ENCODE peak calls at places on chromosomes 3 and 15, in five cellular contexts. H, O, A, T and U are unnamed samples. For H3K27me3 and H3K4me1, the result is how much of the 10 kb centered on the place peaks cover.

GRCh38 chr15:65920825-65921309 is 51.6 kb downstream of the RAB11A start:
- DNase-seq in H (no peak), O (no peak), A (no peak), T (no peak), U (no peak)

GRCh38 chr3:29527251-29527650 is 246.4 kb downstream of the RBMS3 start:
- DNase-seq in H (no peak), O (no peak), A (no peak), T (no peak), U (no peak)

GRCh38 chr3:150184426-150185071 is 213.9 kb upstream of the PFN2 start:
- DNase-seq in H (peak), O (no peak), A (no peak), T (no peak), U (no peak)

GRCh38 chr3:42071720-42072582 is 19.2 kb upstream of the TRAK1 start:
- DNase-seq in H (peak), O (no peak), A (no peak), T (no peak), U (no peak)

GRCh38 chr15:60043744-60044435 is 39.8 kb downstream of the FOXB1 start:
- DNase-seq in H (no peak), O (no peak), A (no peak), T (no peak), U (no peak)

GRCh38 chr3:38560996-38561717 is 65.0 kb downstream of the EXOG start:
- DNase-seq in H (no peak), O (no peak), A (no peak), T (no peak), U (no peak)

GRCh38 chr15:95051881-95052280 is 820.5 kb downstream of the MCTP2 start:
- DNase-seq in H (no peak), O (no peak), A (no peak), T (no peak), U (no peak)

GRCh38 chr15:78996876-78997275 is 52.0 kb upstream of the CTSH start:
- DNase-seq in H (no peak), O (no peak), A (no peak), T (no peak), U (no peak)

GRCh38 chr3:123082370-123083065 is 15.7 kb downstream of the PDIA5 start:
- DNase-seq in H (no peak), O (no peak), A (no peak), T (no peak), U (no peak)

GRCh38 chr3:31937225-31937624 is 43.8 kb downstream of the OSBPL10 start:
- DNase-seq in H (no peak), O (no peak), A (no peak), T (no peak), U (no peak)

GRCh38 chr3:32181370-32181769 is 57.1 kb upstream of the CMTM8 start:
- DNase-seq in H (no peak), O (no peak), A (no peak), T (no peak), U (no peak)

GRCh38 chr3:189806171-189806951 is 175.2 kb downstream of the TP63 start:
- DNase-seq in H (peak), O (no peak), A (no peak), T (no peak), U (no peak)

GRCh38 chr15:74144153-74144775 is 13.9 kb downstream of the ISLR2 start:
- DNase-seq in H (no peak), O (no peak), A (no peak), T (no peak), U (no peak)

GRCh38 chr3:166478356-166478755 is 641.1 kb upstream of the BCHE start:
- DNase-seq in H (no peak), O (no peak), A (no peak), T (no peak), U (no peak)

GRCh38 chr3:146504546-146505197 is 35.3 kb upstream of the PLSCR2 start:
- DNase-seq in H (no peak), O (no peak), A (no peak), T (no peak), U (no peak)

GRCh38 chr15:34610388-34610787 is 26.9 kb upstream of the GOLGA8B start:
- DNase-seq in H (peak), O (peak), A (no peak), T (no peak), U (no peak)

GRCh38 chr3:43867673-43868072 is 176.9 kb downstream of the ABHD5 start:
- DNase-seq in H (peak), O (no peak), A (no peak), T (no peak), U (no peak)

GRCh38 chr3:88957751-88958452 is 149.5 kb upstream of the EPHA3 start:
- DNase-seq in H (peak), O (no peak), A (no peak), T (no peak), U (no peak)

GRCh38 chr15:80878867-80879250 is 99.7 kb downstream of the CEMIP start:
- DNase-seq in H (no peak), O (no peak), A (no peak), T (no peak), U (no peak)

GRCh38 chr3:56962922-56963321 is 97.5 kb upstream of the SPATA12 start:
- DNase-seq in H (no peak), O (no peak), A (no peak), T (no peak), U (no peak)

GRCh38 chr3:194956697-194957396 is 271.2 kb downstream of the FAM43A start:
- DNase-seq in H (no peak), O (no peak), A (no peak), T (no peak), U (no peak)

GRCh38 chr3:36800533-36801116 is 36.3 kb upstream of the DCLK3 start:
- DNase-seq in H (no peak), O (no peak), A (no peak), T (no peak), U (no peak)

GRCh38 chr15:69853572-69853971 is 244.1 kb downstream of the TLE3 start:
- DNase-seq in H (peak), O (no peak), A (no peak), T (no peak), U (no peak)

GRCh38 chr15:57527382-57528091 is 64.2 kb upstream of the MYZAP start:
- DNase-seq in H (peak), O (peak), A (no peak), T (no peak), U (no peak)

GRCh38 chr3:42539871-42540714 is 37.6 kb downstream of the VIPR1 start:
- DNase-seq in H (no peak), O (peak), A (peak), T (peak), U (peak)

GRCh38 chr3:157096328-157096727 is 63.6 kb downstream of the CCNL1 start:
- DNase-seq in H (no peak), O (no peak), A (no peak), T (no peak), U (no peak)
- H3K27me3 ChIP-seq in H (under half), O (under half), A (under half), T (under half), U (under half)

DNA sequence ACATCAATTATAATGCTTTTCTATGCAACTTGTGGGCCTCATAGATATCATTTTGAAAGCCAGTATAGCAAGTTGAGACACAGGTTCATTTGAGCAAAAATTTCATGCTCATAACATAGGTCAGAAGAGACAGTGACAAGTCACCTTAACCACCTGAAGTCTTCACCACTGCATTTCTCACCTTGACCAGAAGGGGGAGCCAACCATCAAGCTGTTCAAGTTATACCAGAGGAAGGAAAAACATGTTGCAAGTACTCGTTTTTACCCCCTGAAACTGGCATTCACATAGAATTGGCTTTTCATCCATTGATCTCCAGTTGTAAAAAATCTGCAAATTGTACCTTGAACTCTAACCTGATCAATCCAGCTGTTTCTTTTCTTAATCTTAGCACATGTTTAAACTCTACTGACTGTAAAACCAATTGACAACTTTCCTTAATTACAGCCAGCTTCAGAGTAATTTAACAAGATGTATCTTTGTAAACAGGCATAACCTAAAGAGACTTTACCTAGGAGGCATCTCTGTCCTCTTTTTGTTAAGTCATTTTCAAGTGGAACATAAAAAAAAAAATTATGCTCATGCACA is 1.4 kb downstream of the LMOD3 start:
- DNase-seq in H (peak), O (peak), A (peak), T (no peak), U (peak)
- H3K27ac ChIP-seq in H (no peak), O (no peak), A (no peak), T (no peak), U (no peak)

GRCh38 chr3:141500397-141500796 is 13.6 kb downstream of the RASA2 start:
- DNase-seq in H (no peak), O (no peak), A (no peak), T (no peak), U (no peak)

GRCh38 chr3:141505166-141505565 is 18.3 kb downstream of the RASA2 start:
- DNase-seq in H (no peak), O (no peak), A (no peak), T (no peak), U (no peak)

GRCh38 chr3:141498592-141499223 is 11.9 kb downstream of the RASA2 start:
- DNase-seq in H (no peak), O (peak), A (peak), T (no peak), U (peak)

GRCh38 chr3:141499304-141499703 is 12.5 kb downstream of the RASA2 start:
- DNase-seq in H (no peak), O (no peak), A (no peak), T (no peak), U (no peak)

GRCh38 chr3:141499965-141500364 is 13.1 kb downstream of the RASA2 start:
- DNase-seq in H (no peak), O (peak), A (no peak), T (no peak), U (no peak)
- H3K4me1 ChIP-seq in H (under half), O (half or more), A (half or more), T (under half), U (under half)

GRCh38 chr3:169662215-169663070 is 1.1 kb downstream of the MECOM start:
- DNase-seq in H (peak), O (peak), A (peak), T (peak), U (no peak)
- H3K27me3 ChIP-seq in H (under half), O (half or more), A (half or more), T (half or more), U (half or more)

GRCh38 chr3:118347781-118348557 is 686.7 kb downstream of the IGSF11 start:
- DNase-seq in H (no peak), O (no peak), A (no peak), T (no peak), U (no peak)
- H3K27ac ChIP-seq in H (no peak), O (no peak), A (no peak), T (no peak), U (no peak)

DNA sequence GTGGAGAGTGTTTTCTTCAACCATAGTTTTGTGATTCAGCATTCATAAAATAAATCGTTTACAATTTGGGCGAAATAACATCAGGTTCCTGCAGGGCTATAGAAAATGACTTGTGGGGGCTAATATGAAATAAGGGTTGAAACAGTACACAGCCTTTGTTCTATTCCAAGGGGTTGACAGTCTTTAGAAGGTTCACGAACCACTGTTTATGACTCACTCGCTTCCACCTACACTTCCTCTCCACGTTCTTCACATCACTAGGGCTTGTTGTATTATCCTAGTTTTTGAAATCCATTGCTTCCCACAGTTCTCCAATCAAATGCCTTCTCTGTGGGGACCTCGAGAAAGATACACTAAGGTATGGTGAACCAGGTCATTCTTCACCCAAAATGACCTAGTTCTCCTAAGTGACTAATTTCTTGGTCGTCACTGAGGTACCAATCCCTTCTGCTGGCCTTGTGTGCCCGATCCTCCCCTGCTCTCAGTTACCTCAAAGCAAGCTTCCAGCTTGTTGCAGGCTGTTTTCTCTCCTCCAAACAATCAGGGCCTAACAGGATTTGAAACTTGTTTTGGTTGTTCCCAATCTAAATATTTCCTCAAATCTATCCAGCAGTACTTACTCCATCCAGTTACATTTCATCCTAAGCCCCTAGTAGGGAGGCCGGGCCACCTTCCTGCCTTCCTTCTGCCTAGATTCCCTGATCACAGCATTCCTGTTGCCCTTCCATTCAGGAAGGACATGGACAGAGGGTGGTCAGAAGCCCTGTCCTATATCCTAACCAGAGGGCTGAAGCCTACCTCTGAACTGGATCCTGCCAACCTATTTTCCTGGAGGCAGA is 23.1 kb upstream of the TBL1XR1 start:
- DNase-seq in H (peak), O (no peak), A (no peak), T (no peak), U (no peak)
- H3K4me1 ChIP-seq in H (under half), O (under half), A (under half), T (under half), U (under half)

GRCh38 chr3:184559336-184559735 is 2.2 kb upstream of the EPHB3 start:
- DNase-seq in H (no peak), O (no peak), A (no peak), T (peak), U (no peak)
- H3K27me3 ChIP-seq in H (under half), O (under half), A (under half), T (under half), U (under half)

GRCh38 chr3:52470920-52471319 is 15.5 kb downstream of the NISCH start:
- DNase-seq in H (no peak), O (no peak), A (no peak), T (no peak), U (no peak)
- H3K27ac ChIP-seq in H (no peak), O (no peak), A (no peak), T (no peak), U (no peak)